ENCODE peak calls at places on chromosomes 13 and 19, in four cellular contexts. P is AG10803, D is progenitor cell of endocrine pancreas, U is AG04449. E is an unnamed sample.

GRCh38 chr13:35855531-35856019 is 275.6 kb downstream of the DCLK1 start:
- DNase-seq in U (no peak), D (no peak), P (peak; percentile 33), E (no peak)

GRCh38 chr13:54183728-54184127 is 1155.1 kb downstream of the OLFM4 start:
- DNase-seq in D (no peak), P (no peak), U (no peak), E (no peak)

GRCh38 chr13:83065136-83065535 is 817.1 kb downstream of the SLITRK1 start:
- DNase-seq in D (no peak), P (peak; percentile 92), U (no peak), E (peak; percentile 49)

GRCh38 chr19:15672580-15673175 is at the start of gene CYP4F12:
- DNase-seq in D (no peak), P (peak; percentile 17), U (no peak), E (peak; percentile 4)

GRCh38 chr19:16104722-16105121 is 7.0 kb upstream of the RAB8A start:
- DNase-seq in D (no peak), P (no peak), U (no peak), E (no peak)

GRCh38 chr13:95643471-95643813 is 1.1 kb downstream of the DZIP1 start:
- DNase-seq in P (peak; percentile 28), D (no peak), U (no peak), E (peak; percentile 28)

GRCh38 chr13:48295271-48295670 is 8.3 kb upstream of the RB1 start:
- DNase-seq in P (no peak), D (no peak), U (no peak), E (no peak)

GRCh38 chr19:29761575-29762225 is 46.6 kb upstream of the C19orf12 start:
- DNase-seq in U (no peak), D (no peak), P (no peak), E (no peak)

GRCh38 chr13:25037057-25037813 is 58.7 kb upstream of the PABPC3 start:
- DNase-seq in P (peak; percentile 66), U (peak; percentile 2), D (peak; percentile 38), E (peak; percentile 64)

GRCh38 chr13:46622918-46623256 is 69.9 kb downstream of the LRCH1 start:
- DNase-seq in P (peak; percentile 91), D (no peak), U (peak; percentile 60), E (peak; percentile 80)

GRCh38 chr19:1355974-1356865 is 27.5 kb upstream of the NDUFS7 start:
- DNase-seq in U (no peak), D (no peak), P (peak; percentile 66), E (no peak)

GRCh38 chr19:1351324-1351947 is 32.3 kb upstream of the NDUFS7 start:
- DNase-seq in D (no peak), U (no peak), P (no peak), E (no peak)

GRCh38 chr19:1171755-1172352 is 2.2 kb downstream of the SBNO2 start:
- DNase-seq in U (no peak), D (no peak), P (no peak), E (no peak)

GRCh38 chr19:6536138-6536671 is 5.4 kb downstream of the TNFSF9 start:
- DNase-seq in P (no peak), D (no peak), U (no peak), E (peak; percentile 27)

GRCh38 chr13:51729853-51730553 is 74.0 kb downstream of the DHRS12 start:
- DNase-seq in U (peak; percentile 53), D (no peak), P (peak; percentile 86), E (peak; percentile 85)

GRCh38 chr13:30864352-30865130 is 41.5 kb upstream of the MEDAG start:
- DNase-seq in P (peak; percentile 94), U (peak; percentile 94), D (no peak), E (peak; percentile 71)

GRCh38 chr13:73248154-73248553 is 189.3 kb downstream of the KLF5 start:
- DNase-seq in D (no peak), U (no peak), P (no peak), E (no peak)

GRCh38 chr13:79492313-79492798 is 11.4 kb downstream of the NDFIP2 start:
- DNase-seq in D (no peak), P (no peak), U (no peak), E (peak; percentile 20)

GRCh38 chr13:50581586-50582196 is 261.8 kb downstream of the DLEU7 start:
- DNase-seq in D (no peak), U (no peak), P (no peak), E (no peak)

DNA sequence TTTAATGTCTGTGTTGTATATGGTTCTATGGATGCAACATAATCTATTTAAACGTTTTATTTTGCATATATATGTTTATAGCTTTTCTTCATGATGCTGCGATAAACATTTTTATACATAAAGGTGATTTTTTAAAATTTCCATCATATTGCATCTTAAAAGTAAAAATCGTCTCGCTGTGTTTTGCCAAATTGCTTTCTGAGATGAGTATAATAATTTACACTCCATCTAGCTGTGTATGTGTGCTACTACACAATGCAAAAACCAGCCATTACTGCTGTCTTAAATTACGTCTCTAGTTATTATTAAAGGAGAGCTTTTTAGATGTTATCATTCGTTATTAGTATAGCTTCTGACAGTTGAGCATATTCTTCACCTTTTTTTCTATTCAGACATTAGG is 37.2 kb downstream of the METTL21C start:
- DNase-seq in D (no peak), P (no peak), U (no peak), E (no peak)
- TF ChIP-seq CTCF in D (peak; percentile 44), P (peak; percentile 22), U (no peak), E (peak; percentile 71)

DNA sequence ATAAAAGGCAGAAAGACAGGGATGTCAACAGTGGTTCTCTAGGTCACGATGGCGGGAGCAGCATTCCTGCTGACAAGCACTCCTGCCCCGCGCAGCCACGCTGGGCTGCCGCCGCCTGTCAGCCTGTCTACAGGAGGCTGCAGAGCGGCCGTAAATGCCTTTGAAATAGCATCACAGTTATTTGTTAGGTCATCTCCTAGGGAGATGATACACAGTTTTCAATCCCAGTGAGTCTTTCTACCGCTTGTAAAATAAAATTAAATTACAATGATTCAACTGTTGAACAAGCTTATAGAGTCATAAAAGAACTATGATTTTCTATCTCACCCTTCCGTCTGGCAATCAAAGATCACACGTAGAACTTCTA is 7.3 kb upstream of the SLC7A9 start:
- DNase-seq in D (no peak), U (peak; percentile 53), P (peak; percentile 29), E (peak; percentile 96)
- TF ChIP-seq CTCF in D (no peak), U (no peak), P (no peak), E (no peak)

DNA sequence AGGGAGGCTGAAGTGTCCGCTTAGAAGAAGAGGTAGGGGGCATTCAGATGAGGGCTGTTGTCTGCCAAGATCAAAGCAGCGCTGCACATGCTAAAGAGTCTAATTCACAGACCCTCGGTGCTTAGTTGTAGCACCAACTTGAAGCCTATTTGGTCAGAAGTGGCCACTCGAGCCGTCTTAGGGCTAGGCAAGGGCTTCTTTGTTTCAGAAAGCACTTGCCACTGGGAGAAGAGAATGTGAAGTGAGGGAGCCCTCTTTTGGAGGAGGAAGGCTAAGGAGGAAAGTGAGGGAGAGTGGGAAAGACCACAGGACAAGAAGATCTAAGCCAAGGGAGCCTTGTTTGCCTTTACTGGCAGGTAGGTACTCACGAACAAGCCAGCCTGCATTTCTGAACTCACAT is 313.4 kb upstream of the TMTC4 start:
- DNase-seq in U (peak; percentile 5), D (no peak), P (peak; percentile 36), E (no peak)
- TF ChIP-seq CTCF in U (peak; percentile 40), D (peak; percentile 9), P (peak; percentile 56), E (peak; percentile 24)

DNA sequence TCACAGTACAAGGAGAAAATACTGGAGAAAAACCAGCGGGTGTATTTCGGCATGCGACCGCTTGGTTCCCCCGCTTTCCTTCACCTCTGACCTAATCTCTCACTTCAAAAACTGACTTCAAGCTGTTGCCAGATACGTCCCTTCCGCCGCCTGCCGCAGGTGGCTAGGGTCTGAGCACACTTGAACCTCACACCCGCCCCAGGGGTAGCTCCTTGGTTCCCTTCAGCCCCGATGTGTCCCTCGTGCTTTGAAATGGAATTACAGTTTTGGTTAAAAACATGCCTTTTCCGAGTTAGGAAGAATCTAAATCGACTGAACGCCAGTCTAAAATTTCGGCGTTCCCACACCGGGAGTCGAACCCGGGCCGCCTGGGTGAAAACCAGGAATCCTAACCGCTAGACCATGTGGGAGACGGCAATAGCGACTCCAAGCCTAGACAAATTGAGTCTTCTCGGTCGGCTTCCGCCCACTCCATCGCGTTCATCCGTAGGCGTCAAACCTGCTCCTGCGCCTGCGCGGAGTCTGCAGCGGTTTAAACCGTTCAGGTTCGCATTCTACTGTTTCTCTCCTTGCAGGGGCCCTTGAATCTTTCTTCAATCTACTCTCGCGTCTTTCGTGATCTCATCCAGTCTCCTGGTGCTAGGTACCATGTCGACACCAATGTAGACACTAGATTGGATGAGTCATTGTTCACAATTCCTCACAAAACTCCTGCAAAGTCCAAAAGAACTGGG is 71.5 kb downstream of the NUFIP1 start:
- DNase-seq in U (peak; percentile 87), P (peak; percentile 97), D (peak; percentile 97), E (peak; percentile 99)
- TF ChIP-seq CTCF in U (peak; percentile 26), P (peak; percentile 61), D (peak; percentile 60), E (peak; percentile 65)

GRCh38 chr19:12770922-12771321 is 4.4 kb downstream of the HOOK2 start:
- DNase-seq in D (no peak), U (no peak), P (no peak), E (no peak)

GRCh38 chr19:12767666-12768065 is 7.7 kb downstream of the HOOK2 start:
- DNase-seq in D (no peak), P (no peak), U (no peak), E (no peak)

GRCh38 chr19:12767150-12767549 is 8.2 kb downstream of the HOOK2 start:
- DNase-seq in U (no peak), P (no peak), D (no peak), E (no peak)

GRCh38 chr19:12772323-12772722 is 3.0 kb downstream of the HOOK2 start:
- DNase-seq in U (no peak), D (no peak), P (no peak), E (no peak)

GRCh38 chr19:12769689-12770088 is 5.7 kb downstream of the HOOK2 start:
- DNase-seq in D (no peak), U (no peak), P (no peak), E (no peak)
- TF ChIP-seq CTCF in D (peak; percentile 17), U (no peak), P (no peak), E (no peak)

DNA sequence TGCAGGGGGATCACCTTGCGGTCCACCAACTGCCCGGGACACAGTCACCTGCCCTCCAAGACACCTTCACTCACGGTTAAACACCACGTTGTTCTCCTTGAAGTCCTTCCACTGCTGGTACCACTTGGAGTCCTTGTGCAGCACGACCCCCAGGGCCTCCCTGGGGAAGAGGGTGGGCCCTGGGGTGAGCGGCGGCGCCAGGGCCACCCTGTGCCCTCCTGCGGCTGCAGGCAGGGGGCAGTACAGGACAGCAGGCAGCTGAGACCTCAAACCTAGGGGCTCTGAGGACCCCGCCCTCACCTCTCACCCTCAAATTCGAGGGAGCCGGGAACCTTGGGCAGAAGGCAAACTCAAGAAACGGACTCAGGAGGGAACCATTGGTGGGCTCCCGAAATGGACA is 7.5 kb upstream of the CTXN1 start:
- DNase-seq in P (no peak), D (no peak), U (no peak), E (no peak)
- TF ChIP-seq CTCF in P (peak; percentile 7), D (peak; percentile 31), U (peak; percentile 12), E (peak; percentile 68)